ENCODE peak calls at places on chromosomes 1 and 21, in seven cellular contexts. S is hypothalamus, U is ecto neural progenitor cell, K is neuronal stem cell, T is kidney tubule cell, L is NAMALWA, Y is lower lobe of right lung. W is an unnamed sample.

GRCh38 chr1:193614817-193615216 is 428.4 kb upstream of the B3GALT2 start:
- DNase-seq in S (no peak), U (no peak), K (no peak), T (peak; percentile 97), L (no peak), Y (no peak), W (no peak)

GRCh38 chr1:154669464-154670282 is 61.7 kb upstream of the ADAR start:
- DNase-seq in S (peak; percentile 11), U (peak; percentile 80), K (peak; percentile 75), T (peak; percentile 77), L (peak; percentile 94), Y (peak; percentile 80), W (peak; percentile 65)

GRCh38 chr1:11238311-11238710 is 24.0 kb downstream of the MTOR start:
- DNase-seq in S (no peak), U (no peak), K (no peak), T (no peak), L (no peak), Y (no peak), W (no peak)

GRCh38 chr1:204493145-204493881 is 1.3 kb downstream of the PIK3C2B start:
- DNase-seq in S (no peak), U (peak; percentile 65), K (no peak), T (peak; percentile 42), L (no peak), Y (peak; percentile 81), W (no peak)

GRCh38 chr21:42495027-42495426 is 997 bp downstream of the RSPH1 start:
- DNase-seq in S (no peak), U (no peak), K (no peak), T (no peak), L (no peak), Y (no peak), W (no peak)

GRCh38 chr1:25566730-25567341 is 23.4 kb downstream of the LDLRAP1 start:
- DNase-seq in S (no peak), U (peak; percentile 68), K (no peak), T (no peak), L (peak; percentile 81), Y (peak; percentile 59), W (peak; percentile 40)

GRCh38 chr21:37266515-37267221 is 466 bp downstream of the VPS26C start:
- DNase-seq in S (peak; percentile 32), U (no peak), K (peak; percentile 35), T (no peak), L (peak; percentile 72), Y (peak; percentile 80), W (peak; percentile 63)

GRCh38 chr1:3462356-3463012 is 8.0 kb downstream of the ARHGEF16 start:
- DNase-seq in S (no peak), U (no peak), K (no peak), T (no peak), L (no peak), Y (peak; percentile 33), W (no peak)

GRCh38 chr1:109906160-109906838 is 4.3 kb upstream of the CSF1 start:
- DNase-seq in S (no peak), U (no peak), K (no peak), T (peak; percentile 38), L (peak; percentile 61), Y (no peak), W (no peak)

GRCh38 chr1:155776414-155776813 is 80.6 kb downstream of the GON4L start:
- DNase-seq in S (no peak), U (no peak), K (no peak), T (peak; percentile 37), L (no peak), Y (no peak), W (no peak)

GRCh38 chr1:66626261-66626660 is 92.3 kb downstream of the SGIP1 start:
- DNase-seq in S (no peak), U (no peak), K (no peak), T (no peak), L (no peak), Y (no peak), W (no peak)